ENCODE peak calls at places on chromosomes 11 and 22, in six cellular contexts. One of them, this sample, is unnamed.

GRCh38 chr11:76512851-76513653 is 68.2 kb downstream of the EMSY start:
- DNase-seq in AG10803: peak
- DNase-seq in HTR-8/SVneo: no peak
- DNase-seq in MM.1S: peak
- DNase-seq in SK-N-DZ: no peak
- DNase-seq in NCI-H1092 treated with DMSO at 0.1 percent for 48 hours: peak
- DNase-seq in this sample: peak

GRCh38 chr11:83069441-83070043 is 2.2 kb downstream of the RAB30 start:
- DNase-seq in AG10803: no peak
- DNase-seq in HTR-8/SVneo: no peak
- DNase-seq in MM.1S: no peak
- DNase-seq in SK-N-DZ: no peak
- DNase-seq in NCI-H1092 treated with DMSO at 0.1 percent for 48 hours: peak
- DNase-seq in this sample: peak

GRCh38 chr11:60938500-60938899 is 13.5 kb downstream of the SLC15A3 start:
- DNase-seq in AG10803: no peak
- DNase-seq in HTR-8/SVneo: no peak
- DNase-seq in MM.1S: no peak
- DNase-seq in SK-N-DZ: no peak
- DNase-seq in NCI-H1092 treated with DMSO at 0.1 percent for 48 hours: no peak
- DNase-seq in this sample: no peak

GRCh38 chr11:12744831-12745502 is 70.7 kb downstream of the TEAD1 start:
- DNase-seq in AG10803: no peak
- DNase-seq in HTR-8/SVneo: no peak
- DNase-seq in MM.1S: peak
- DNase-seq in SK-N-DZ: peak
- DNase-seq in NCI-H1092 treated with DMSO at 0.1 percent for 48 hours: peak
- DNase-seq in this sample: no peak

GRCh38 chr11:57637626-57638004 is 12.1 kb downstream of the YPEL4 start:
- DNase-seq in AG10803: peak
- DNase-seq in HTR-8/SVneo: peak
- DNase-seq in MM.1S: no peak
- DNase-seq in SK-N-DZ: no peak
- DNase-seq in NCI-H1092 treated with DMSO at 0.1 percent for 48 hours: no peak
- DNase-seq in this sample: no peak

GRCh38 chr11:107583629-107584195 is 7.2 kb upstream of the ELMOD1 start:
- DNase-seq in AG10803: peak
- DNase-seq in HTR-8/SVneo: no peak
- DNase-seq in MM.1S: peak
- DNase-seq in SK-N-DZ: no peak
- DNase-seq in NCI-H1092 treated with DMSO at 0.1 percent for 48 hours: no peak
- DNase-seq in this sample: no peak

GRCh38 chr22:20509344-20510047 is 2.1 kb downstream of the MED15 start:
- DNase-seq in AG10803: peak
- DNase-seq in HTR-8/SVneo: peak
- DNase-seq in MM.1S: peak
- DNase-seq in SK-N-DZ: no peak
- DNase-seq in NCI-H1092 treated with DMSO at 0.1 percent for 48 hours: no peak
- DNase-seq in this sample: peak

GRCh38 chr22:22431271-22432220 is 77.0 kb downstream of the ZNF280B start:
- DNase-seq in AG10803: peak
- DNase-seq in HTR-8/SVneo: peak
- DNase-seq in MM.1S: peak
- DNase-seq in SK-N-DZ: peak
- DNase-seq in NCI-H1092 treated with DMSO at 0.1 percent for 48 hours: peak
- DNase-seq in this sample: peak

GRCh38 chr11:115161876-115162275 is 342.3 kb downstream of the CADM1 start:
- DNase-seq in AG10803: no peak
- DNase-seq in HTR-8/SVneo: no peak
- DNase-seq in MM.1S: no peak
- DNase-seq in SK-N-DZ: no peak
- DNase-seq in NCI-H1092 treated with DMSO at 0.1 percent for 48 hours: peak
- DNase-seq in this sample: no peak

This sample was measured in OCI-LY7.